ENCODE peak calls at places on chromosomes 13 and 19, in four cellular contexts. One of them, this sample, is unnamed.

GRCh38 chr13:47480121-47480520 is 521.0 kb downstream of the SUCLA2 start:
- DNase-seq in hepatocyte: no peak
- DNase-seq in pons: no peak
- DNase-seq in T-helper 2 cell: no peak
- DNase-seq in this sample: no peak

GRCh38 chr13:24005711-24006281 is 108.5 kb upstream of the C1QTNF9B start:
- DNase-seq in hepatocyte: no peak
- DNase-seq in pons: no peak
- DNase-seq in T-helper 2 cell: no peak
- DNase-seq in this sample: no peak

GRCh38 chr13:100128373-100128772 is 39.5 kb downstream of the PCCA start:
- DNase-seq in hepatocyte: peak
- DNase-seq in pons: no peak
- DNase-seq in T-helper 2 cell: no peak
- DNase-seq in this sample: no peak

GRCh38 chr19:47762615-47763308 is 15.7 kb upstream of the SELENOW start:
- DNase-seq in hepatocyte: no peak
- DNase-seq in pons: no peak
- DNase-seq in T-helper 2 cell: no peak
- DNase-seq in this sample: no peak

GRCh38 chr19:17026041-17026658 is 460 bp downstream of the CPAMD8 start:
- DNase-seq in hepatocyte: peak
- DNase-seq in pons: no peak
- DNase-seq in T-helper 2 cell: no peak
- DNase-seq in this sample: no peak

GRCh38 chr13:79933389-79933788 is 407.5 kb downstream of the SPRY2 start:
- DNase-seq in hepatocyte: no peak
- DNase-seq in pons: no peak
- DNase-seq in T-helper 2 cell: no peak
- DNase-seq in this sample: no peak

GRCh38 chr13:32048816-32049215 is 17.2 kb downstream of the FRY start:
- DNase-seq in hepatocyte: no peak
- DNase-seq in pons: no peak
- DNase-seq in T-helper 2 cell: no peak
- DNase-seq in this sample: no peak

GRCh38 chr13:36724141-36724540 is 50.3 kb downstream of the SERTM1 start:
- DNase-seq in hepatocyte: no peak
- DNase-seq in pons: no peak
- DNase-seq in T-helper 2 cell: no peak
- DNase-seq in this sample: no peak

GRCh38 chr19:18119243-18120105 is 21.9 kb downstream of the MAST3 start:
- DNase-seq in hepatocyte: no peak
- DNase-seq in pons: no peak
- DNase-seq in T-helper 2 cell: peak
- DNase-seq in this sample: peak

GRCh38 chr19:46402725-46403124 is 10.6 kb downstream of the CCDC8 start:
- DNase-seq in hepatocyte: peak
- DNase-seq in pons: no peak
- DNase-seq in T-helper 2 cell: no peak
- DNase-seq in this sample: no peak

GRCh38 chr13:113118328-113119021 is 4.1 kb upstream of the F10 start:
- DNase-seq in hepatocyte: no peak
- DNase-seq in pons: no peak
- DNase-seq in T-helper 2 cell: no peak
- DNase-seq in this sample: no peak

GRCh38 chr19:45376045-45376724 is 5.8 kb upstream of the ERCC2 start:
- DNase-seq in hepatocyte: peak
- DNase-seq in pons: no peak
- DNase-seq in T-helper 2 cell: no peak
- DNase-seq in this sample: no peak

GRCh38 chr13:34401741-34402140 is 540.3 kb upstream of the NBEA start:
- DNase-seq in hepatocyte: no peak
- DNase-seq in pons: no peak
- DNase-seq in T-helper 2 cell: no peak
- DNase-seq in this sample: no peak

GRCh38 chr19:35268546-35269424 is at the start of gene USF2:
- DNase-seq in hepatocyte: peak
- DNase-seq in pons: no peak
- DNase-seq in T-helper 2 cell: peak
- DNase-seq in this sample: peak

GRCh38 chr13:51560336-51560735 is 23.9 kb upstream of the WDFY2 start:
- DNase-seq in hepatocyte: no peak
- DNase-seq in pons: no peak
- DNase-seq in T-helper 2 cell: no peak
- DNase-seq in this sample: no peak

GRCh38 chr19:50418186-50419021 is at the start of gene SPIB:
- DNase-seq in hepatocyte: peak
- DNase-seq in pons: no peak
- DNase-seq in T-helper 2 cell: no peak
- DNase-seq in this sample: no peak

This sample was measured in Ammon's horn.